ENCODE peak calls at places on chromosomes 2 and 18, in six cellular contexts. B, J, O, H, E and G are unnamed samples.

GRCh38 chr2:128319457-128319772 is 747 bp upstream of the HS6ST1 start:
- DNase-seq in H (no peak), B (no peak), J (no peak), O (no peak), E (no peak), G (no peak)

GRCh38 chr2:129499747-129500146 is 479.7 kb upstream of the RAB6C start:
- DNase-seq in O (no peak), B (no peak), E (no peak), H (no peak), J (no peak), G (no peak)

GRCh38 chr2:26401739-26402541 is at the start of gene DRC1:
- DNase-seq in H (no peak), J (peak), O (no peak), B (no peak), E (no peak), G (peak)

GRCh38 chr2:102187191-102188150 is 648 bp downstream of the IL1RL2 start:
- DNase-seq in B (no peak), E (peak), O (peak), H (no peak), J (peak), G (no peak)

GRCh38 chr2:241665731-241666440 is 20.7 kb downstream of the DTYMK start:
- DNase-seq in E (no peak), H (no peak), J (no peak), O (no peak), B (no peak), G (no peak)

GRCh38 chr2:46142546-46143329 is 154.5 kb upstream of the EPAS1 start:
- DNase-seq in H (no peak), O (no peak), J (no peak), B (no peak), E (no peak), G (no peak)

GRCh38 chr2:12169060-12169406 is 422.6 kb downstream of the LPIN1 start:
- DNase-seq in O (no peak), J (peak), B (no peak), H (no peak), E (no peak), G (no peak)

GRCh38 chr2:170165129-170165528 is 12.8 kb upstream of the MYO3B start:
- DNase-seq in H (no peak), E (no peak), J (no peak), O (no peak), B (no peak), G (no peak)

GRCh38 chr18:49570836-49571235 is 9.0 kb downstream of the LIPG start:
- DNase-seq in E (no peak), H (no peak), J (no peak), O (no peak), B (no peak), G (no peak)

GRCh38 chr2:179802483-179802882 is 58.9 kb downstream of the ZNF385B start:
- DNase-seq in B (no peak), H (no peak), O (no peak), J (no peak), E (no peak), G (no peak)

GRCh38 chr2:24016376-24016761 is 6.5 kb downstream of the MFSD2B start:
- DNase-seq in J (no peak), H (no peak), B (no peak), O (no peak), E (no peak), G (no peak)

GRCh38 chr2:222305510-222306392 is 7.0 kb upstream of the PAX3 start:
- DNase-seq in E (no peak), J (peak), O (no peak), B (no peak), H (no peak), G (peak)